ENCODE peak calls at places on chromosomes 5 and 9, in seven cellular contexts. A is prostate gland, B is cardiac fibroblast, S is substantia nigra, Z is brain microvascular endothelial cell, D is HuH-7.5, E is activated T-cell treated with anti-CD3 and anti-CD28 coated beads for 24 hours. J is an unnamed sample.

GRCh38 chr5:149284501-149284900 is 12.8 kb downstream of the AFAP1L1 start:
- DNase-seq in A (no peak), B (peak), S (no peak), Z (peak), D (no peak), E (no peak), J (no peak)

GRCh38 chr9:132832171-132832570 is 45.9 kb downstream of the AK8 start:
- DNase-seq in A (no peak), B (no peak), S (no peak), Z (no peak), D (no peak), E (no peak), J (no peak)

GRCh38 chr5:22850981-22851380 is 2.2 kb downstream of the CDH12 start:
- DNase-seq in A (no peak), B (no peak), S (no peak), Z (peak), D (no peak), E (no peak), J (no peak)

GRCh38 chr9:137227057-137227852 is at the start of gene RNF224:
- DNase-seq in A (peak), B (peak), S (peak), Z (peak), D (peak), E (peak), J (peak)

GRCh38 chr5:151408633-151409243 is 38.7 kb upstream of the SLC36A1 start:
- DNase-seq in A (no peak), B (no peak), S (no peak), Z (no peak), D (no peak), E (no peak), J (no peak)

GRCh38 chr5:61308699-61309098 is 23.4 kb upstream of the ZSWIM6 start:
- DNase-seq in A (no peak), B (peak), S (no peak), Z (no peak), D (no peak), E (no peak), J (no peak)

GRCh38 chr5:115816226-115817042 is at the start of gene CDO1:
- DNase-seq in A (no peak), B (peak), S (peak), Z (peak), D (no peak), E (no peak), J (peak)

GRCh38 chr5:142715291-142715690 is 29.4 kb upstream of the FGF1 start:
- DNase-seq in A (no peak), B (no peak), S (no peak), Z (no peak), D (no peak), E (no peak), J (no peak)

GRCh38 chr9:132507670-132508469 is 74.5 kb upstream of the BARHL1 start:
- DNase-seq in A (peak), B (peak), S (peak), Z (peak), D (peak), E (peak), J (peak)

GRCh38 chr5:5270958-5271605 is 131.0 kb downstream of the ADAMTS16 start:
- DNase-seq in A (peak), B (peak), S (peak), Z (peak), D (no peak), E (no peak), J (peak)

GRCh38 chr9:90961375-90961774 is 159.8 kb downstream of the SYK start:
- DNase-seq in A (no peak), B (peak), S (no peak), Z (peak), D (no peak), E (no peak), J (no peak)

GRCh38 chr9:79661279-79661678 is 89.5 kb downstream of the TLE4 start:
- DNase-seq in A (no peak), B (peak), S (no peak), Z (no peak), D (no peak), E (no peak), J (no peak)

GRCh38 chr5:144142030-144142825 is 28.2 kb downstream of the YIPF5 start:
- DNase-seq in A (no peak), B (peak), S (no peak), Z (peak), D (peak), E (no peak), J (no peak)

GRCh38 chr5:72129730-72130129 is 22.5 kb downstream of the MAP1B start:
- DNase-seq in A (no peak), B (no peak), S (no peak), Z (no peak), D (no peak), E (no peak), J (no peak)

GRCh38 chr5:139133237-139133636 is 64.9 kb downstream of the SIL1 start:
- DNase-seq in A (no peak), B (no peak), S (no peak), Z (no peak), D (no peak), E (no peak), J (no peak)

GRCh38 chr5:140182803-140183367 is 7.9 kb downstream of the CYSTM1 start:
- DNase-seq in A (no peak), B (peak), S (peak), Z (peak), D (no peak), E (no peak), J (no peak)

GRCh38 chr5:180139731-180140626 is 68.4 kb upstream of the RNF130 start:
- DNase-seq in A (peak), B (no peak), S (no peak), Z (no peak), D (no peak), E (no peak), J (no peak)

GRCh38 chr9:28981129-28981528 is 1407.8 kb upstream of the C9orf72 start:
- DNase-seq in A (no peak), B (no peak), S (no peak), Z (no peak), D (no peak), E (no peak), J (no peak)

GRCh38 chr5:99900302-99900811 is 634.8 kb upstream of the FAM174A start:
- DNase-seq in A (no peak), B (no peak), S (no peak), Z (peak), D (no peak), E (no peak), J (no peak)

GRCh38 chr5:19853616-19854240 is 134.3 kb downstream of the CDH18 start:
- DNase-seq in A (no peak), B (peak), S (no peak), Z (no peak), D (no peak), E (no peak), J (no peak)

GRCh38 chr5:17398439-17398838 is 99.6 kb upstream of the TAF11L2 start:
- DNase-seq in A (no peak), B (peak), S (no peak), Z (peak), D (no peak), E (no peak), J (no peak)

GRCh38 chr9:6498982-6499381 is 86.0 kb downstream of the UHRF2 start:
- DNase-seq in A (no peak), B (no peak), S (no peak), Z (peak), D (no peak), E (no peak), J (no peak)

GRCh38 chr5:90390933-90391332 is 18.6 kb downstream of the CETN3 start:
- DNase-seq in A (no peak), B (peak), S (no peak), Z (no peak), D (no peak), E (no peak), J (no peak)

GRCh38 chr9:79652598-79652997 is 80.8 kb downstream of the TLE4 start:
- DNase-seq in A (no peak), B (no peak), S (no peak), Z (no peak), D (no peak), E (no peak), J (no peak)

GRCh38 chr9:112571624-112572341 is 85.2 kb downstream of the KIAA1958 start:
- DNase-seq in A (no peak), B (no peak), S (no peak), Z (no peak), D (no peak), E (no peak), J (no peak)

GRCh38 chr5:95148453-95148852 is 136.4 kb downstream of the MCTP1 start:
- DNase-seq in A (no peak), B (no peak), S (no peak), Z (no peak), D (no peak), E (no peak), J (no peak)

GRCh38 chr5:67989457-67989856 is 226.1 kb upstream of the PIK3R1 start:
- DNase-seq in A (no peak), B (peak), S (no peak), Z (peak), D (no peak), E (no peak), J (no peak)

GRCh38 chr5:1668141-1668721 is 131.4 kb downstream of the MRPL36 start:
- DNase-seq in A (no peak), B (no peak), S (no peak), Z (no peak), D (no peak), E (no peak), J (no peak)

GRCh38 chr9:87742813-87743428 is 17.0 kb downstream of the CTSL start:
- DNase-seq in A (no peak), B (no peak), S (no peak), Z (no peak), D (no peak), E (no peak), J (no peak)

J was measured in spleen.